ENCODE peak calls at places on chromosome 21, in ten cellular contexts. S is uterus; F is EH; K is stimulated activated CD4-positive, alpha-beta T cell treated with anti-CD3 and anti-CD28 coated beads, TNF-alpha, amount 100 ng/mL, for 4 hours; C is HTR-8/SVneo; A is stomach; X is NCI-H1694 treated with DMSO at 0.1 percent for 48 hours; W is lung; L is hypothalamus; O is activated CD4-positive, alpha-beta T cell treated with anti-CD3 and anti-CD28 coated beads, Interleukin-2, amount 50 U/mL, for 4 hours. Y is an unnamed sample.
A peak's percentile ranks its signal among the peaks of the same experiment; 100 is the strongest.

GRCh38 chr21:16423921-16424320 is 694.1 kb downstream of the USP25 start:
- DNase-seq in S (no peak), F (no peak), K (no peak), C (no peak), A (no peak), X (no peak), W (no peak), L (no peak), O (no peak), Y (no peak)

GRCh38 chr21:16913010-16913409 is 599.8 kb upstream of the CXADR start:
- DNase-seq in S (no peak), F (no peak), K (no peak), C (no peak), A (no peak), X (no peak), W (no peak), L (no peak), O (no peak), Y (no peak)

GRCh38 chr21:40416572-40416971 is 430.4 kb downstream of the DSCAM start:
- DNase-seq in S (no peak), F (no peak), K (no peak), C (no peak), A (no peak), X (no peak), W (no peak), L (no peak), O (no peak), Y (no peak)

GRCh38 chr21:15768853-15769252 is 39.1 kb downstream of the USP25 start:
- DNase-seq in S (no peak), F (no peak), K (no peak), C (no peak), A (no peak), X (no peak), W (no peak), L (no peak), O (no peak), Y (no peak)

GRCh38 chr21:17438642-17439041 is 74.2 kb upstream of the CXADR start:
- DNase-seq in S (no peak), F (no peak), K (no peak), C (no peak), A (no peak), X (no peak), W (no peak), L (no peak), O (no peak), Y (no peak)

GRCh38 chr21:25509862-25510261 is 97.4 kb downstream of the MRPL39 start:
- DNase-seq in S (no peak), F (no peak), K (no peak), C (no peak), A (no peak), X (no peak), W (no peak), L (no peak), O (no peak), Y (no peak)

GRCh38 chr21:32359719-32360260 is 33.0 kb downstream of the URB1 start:
- DNase-seq in S (no peak), F (peak; percentile 18), K (no peak), C (peak; percentile 15), A (no peak), X (peak; percentile 4), W (no peak), L (no peak), O (no peak), Y (peak; percentile 11)

GRCh38 chr21:41899431-41900202 is 20.5 kb upstream of the PRDM15 start:
- DNase-seq in S (no peak), F (no peak), K (no peak), C (no peak), A (no peak), X (no peak), W (no peak), L (no peak), O (peak; percentile 30), Y (no peak)

GRCh38 chr21:29436143-29436542 is 137.4 kb downstream of the BACH1 start:
- DNase-seq in S (no peak), F (no peak), K (peak; percentile 30), C (no peak), A (no peak), X (no peak), W (no peak), L (no peak), O (peak; percentile 44), Y (no peak)

GRCh38 chr21:45158491-45159423 is 84.4 kb downstream of the ADARB1 start:
- DNase-seq in S (no peak), F (no peak), K (no peak), C (no peak), A (no peak), X (no peak), W (peak; percentile 9), L (no peak), O (no peak), Y (no peak)

GRCh38 chr21:42905195-42905594 is 12.1 kb downstream of the NDUFV3 start:
- DNase-seq in S (no peak), F (peak; percentile 6), K (no peak), C (no peak), A (no peak), X (no peak), W (no peak), L (no peak), O (no peak), Y (no peak)

GRCh38 chr21:45737485-45738166 is 94.1 kb downstream of the PCBP3 start:
- DNase-seq in S (no peak), F (no peak), K (no peak), C (no peak), A (no peak), X (no peak), W (no peak), L (no peak), O (no peak), Y (no peak)

GRCh38 chr21:26795866-26796329 is 49.3 kb downstream of the ADAMTS1 start:
- DNase-seq in S (peak; percentile 97), F (peak; percentile 97), K (no peak), C (peak; percentile 73), A (peak; percentile 32), X (no peak), W (no peak), L (no peak), O (no peak), Y (peak; percentile 93)

GRCh38 chr21:25636727-25637126 is 2.3 kb upstream of the JAM2 start:
- DNase-seq in S (no peak), F (no peak), K (no peak), C (no peak), A (no peak), X (no peak), W (no peak), L (no peak), O (no peak), Y (no peak)

GRCh38 chr21:42515708-42516502 is 2.3 kb downstream of the SLC37A1 start:
- DNase-seq in S (no peak), F (peak; percentile 44), K (no peak), C (no peak), A (no peak), X (no peak), W (peak; percentile 77), L (no peak), O (no peak), Y (no peak)

GRCh38 chr21:38574895-38575294 is 76.6 kb upstream of the ERG start:
- DNase-seq in S (no peak), F (no peak), K (no peak), C (no peak), A (no peak), X (no peak), W (peak; percentile 19), L (no peak), O (no peak), Y (no peak)

GRCh38 chr21:41691205-41692203 is 75.3 kb downstream of the RIPK4 start:
- DNase-seq in S (no peak), F (no peak), K (no peak), C (no peak), A (no peak), X (no peak), W (no peak), L (no peak), O (no peak), Y (no peak)

GRCh38 chr21:45064618-45065399 is 9.6 kb upstream of the ADARB1 start:
- DNase-seq in S (no peak), F (peak; percentile 56), K (no peak), C (peak; percentile 54), A (no peak), X (no peak), W (no peak), L (no peak), O (no peak), Y (no peak)

GRCh38 chr21:45459171-45460010 is 54.4 kb downstream of the COL18A1 start:
- DNase-seq in S (no peak), F (no peak), K (no peak), C (no peak), A (no peak), X (no peak), W (no peak), L (no peak), O (no peak), Y (no peak)

GRCh38 chr21:25916226-25916625 is 181.5 kb downstream of the GABPA start:
- DNase-seq in S (no peak), F (no peak), K (no peak), C (no peak), A (no peak), X (no peak), W (no peak), L (no peak), O (no peak), Y (no peak)

GRCh38 chr21:44331650-44332306 is 7.4 kb downstream of the CFAP410 start:
- DNase-seq in S (no peak), F (peak; percentile 35), K (no peak), C (no peak), A (no peak), X (peak; percentile 91), W (no peak), L (no peak), O (no peak), Y (peak; percentile 21)